ENCODE peak calls at places on chromosomes 16 and 17, in eight cellular contexts. One of them, this sample, is unnamed.

GRCh38 chr17:49388290-49388640 is 26.2 kb upstream of the ZNF652 start:
- DNase-seq in hepatocyte: no peak
- DNase-seq in DMS 273 treated with DMSO at 0.1 percent for 48 hours: no peak
- DNase-seq in PC-3: no peak
- DNase-seq in effector memory CD8-positive, alpha-beta T cell: peak; percentile 30
- DNase-seq in CD4-positive, alpha-beta memory T cell: peak; percentile 57
- DNase-seq in fibroblast of mammary gland: no peak
- DNase-seq in WTC11: no peak
- DNase-seq in this sample: peak; percentile 36

GRCh38 chr17:61338000-61338864 is 61.4 kb upstream of the TBX2 start:
- DNase-seq in hepatocyte: peak; percentile 28
- DNase-seq in DMS 273 treated with DMSO at 0.1 percent for 48 hours: no peak
- DNase-seq in PC-3: peak; percentile 99
- DNase-seq in effector memory CD8-positive, alpha-beta T cell: no peak
- DNase-seq in CD4-positive, alpha-beta memory T cell: no peak
- DNase-seq in fibroblast of mammary gland: peak; percentile 96
- DNase-seq in WTC11: no peak
- DNase-seq in this sample: no peak

GRCh38 chr16:732936-733335 is 6.0 kb downstream of the HAGHL start:
- DNase-seq in hepatocyte: no peak
- DNase-seq in DMS 273 treated with DMSO at 0.1 percent for 48 hours: no peak
- DNase-seq in PC-3: peak; percentile 50
- DNase-seq in effector memory CD8-positive, alpha-beta T cell: no peak
- DNase-seq in CD4-positive, alpha-beta memory T cell: no peak
- DNase-seq in fibroblast of mammary gland: no peak
- DNase-seq in WTC11: no peak
- DNase-seq in this sample: no peak

GRCh38 chr17:63139356-63139755 is 173.3 kb downstream of the TANC2 start:
- DNase-seq in hepatocyte: no peak
- DNase-seq in DMS 273 treated with DMSO at 0.1 percent for 48 hours: no peak
- DNase-seq in PC-3: no peak
- DNase-seq in effector memory CD8-positive, alpha-beta T cell: no peak
- DNase-seq in CD4-positive, alpha-beta memory T cell: no peak
- DNase-seq in fibroblast of mammary gland: no peak
- DNase-seq in WTC11: no peak
- DNase-seq in this sample: no peak

GRCh38 chr17:48335858-48336500 is 94.0 kb downstream of the SKAP1 start:
- DNase-seq in hepatocyte: peak; percentile 54
- DNase-seq in DMS 273 treated with DMSO at 0.1 percent for 48 hours: no peak
- DNase-seq in PC-3: peak; percentile 96
- DNase-seq in effector memory CD8-positive, alpha-beta T cell: no peak
- DNase-seq in CD4-positive, alpha-beta memory T cell: peak; percentile 65
- DNase-seq in fibroblast of mammary gland: peak; percentile 73
- DNase-seq in WTC11: no peak
- DNase-seq in this sample: peak; percentile 25

GRCh38 chr17:78111727-78112507 is 16.6 kb downstream of the TMC6 start:
- DNase-seq in hepatocyte: no peak
- DNase-seq in DMS 273 treated with DMSO at 0.1 percent for 48 hours: no peak
- DNase-seq in PC-3: no peak
- DNase-seq in effector memory CD8-positive, alpha-beta T cell: no peak
- DNase-seq in CD4-positive, alpha-beta memory T cell: no peak
- DNase-seq in fibroblast of mammary gland: no peak
- DNase-seq in WTC11: no peak
- DNase-seq in this sample: peak; percentile 33

GRCh38 chr17:82358467-82359350 is at the start of gene TEX19:
- DNase-seq in hepatocyte: no peak
- DNase-seq in DMS 273 treated with DMSO at 0.1 percent for 48 hours: no peak
- DNase-seq in PC-3: peak; percentile 35
- DNase-seq in effector memory CD8-positive, alpha-beta T cell: no peak
- DNase-seq in CD4-positive, alpha-beta memory T cell: no peak
- DNase-seq in fibroblast of mammary gland: peak; percentile 16
- DNase-seq in WTC11: no peak
- DNase-seq in this sample: no peak

GRCh38 chr16:23521037-23521743 is 10.9 kb upstream of the GGA2 start:
- DNase-seq in hepatocyte: no peak
- DNase-seq in DMS 273 treated with DMSO at 0.1 percent for 48 hours: no peak
- DNase-seq in PC-3: no peak
- DNase-seq in effector memory CD8-positive, alpha-beta T cell: no peak
- DNase-seq in CD4-positive, alpha-beta memory T cell: no peak
- DNase-seq in fibroblast of mammary gland: no peak
- DNase-seq in WTC11: no peak
- DNase-seq in this sample: no peak

GRCh38 chr17:78258323-78259229 is 27.1 kb downstream of the TMEM235 start:
- DNase-seq in hepatocyte: peak; percentile 74
- DNase-seq in DMS 273 treated with DMSO at 0.1 percent for 48 hours: no peak
- DNase-seq in PC-3: no peak
- DNase-seq in effector memory CD8-positive, alpha-beta T cell: peak; percentile 38
- DNase-seq in CD4-positive, alpha-beta memory T cell: peak; percentile 79
- DNase-seq in fibroblast of mammary gland: no peak
- DNase-seq in WTC11: no peak
- DNase-seq in this sample: no peak

GRCh38 chr17:80970044-80970761 is 21.4 kb upstream of the CHMP6 start:
- DNase-seq in hepatocyte: peak; percentile 46
- DNase-seq in DMS 273 treated with DMSO at 0.1 percent for 48 hours: no peak
- DNase-seq in PC-3: peak; percentile 57
- DNase-seq in effector memory CD8-positive, alpha-beta T cell: peak; percentile 29
- DNase-seq in CD4-positive, alpha-beta memory T cell: peak; percentile 30
- DNase-seq in fibroblast of mammary gland: no peak
- DNase-seq in WTC11: peak; percentile 58
- DNase-seq in this sample: peak; percentile 87

GRCh38 chr17:51647873-51648272 is 387.5 kb downstream of the UTP18 start:
- DNase-seq in hepatocyte: no peak
- DNase-seq in DMS 273 treated with DMSO at 0.1 percent for 48 hours: no peak
- DNase-seq in PC-3: peak; percentile 63
- DNase-seq in effector memory CD8-positive, alpha-beta T cell: no peak
- DNase-seq in CD4-positive, alpha-beta memory T cell: no peak
- DNase-seq in fibroblast of mammary gland: no peak
- DNase-seq in WTC11: no peak
- DNase-seq in this sample: no peak

GRCh38 chr16:588639-588888 is 1.3 kb upstream of the RAB40C start:
- DNase-seq in hepatocyte: peak; percentile 82
- DNase-seq in DMS 273 treated with DMSO at 0.1 percent for 48 hours: no peak
- DNase-seq in PC-3: peak; percentile 25
- DNase-seq in effector memory CD8-positive, alpha-beta T cell: peak; percentile 52
- DNase-seq in CD4-positive, alpha-beta memory T cell: peak; percentile 75
- DNase-seq in fibroblast of mammary gland: peak; percentile 72
- DNase-seq in WTC11: peak; percentile 60
- DNase-seq in this sample: no peak

GRCh38 chr17:73430848-73431247 is 119.0 kb upstream of the CDC42EP4 start:
- DNase-seq in hepatocyte: no peak
- DNase-seq in DMS 273 treated with DMSO at 0.1 percent for 48 hours: peak; percentile 57
- DNase-seq in PC-3: peak; percentile 50
- DNase-seq in effector memory CD8-positive, alpha-beta T cell: no peak
- DNase-seq in CD4-positive, alpha-beta memory T cell: no peak
- DNase-seq in fibroblast of mammary gland: peak; percentile 9
- DNase-seq in WTC11: no peak
- DNase-seq in this sample: no peak

GRCh38 chr17:44599298-44600175 is 42.3 kb downstream of the FZD2 start:
- DNase-seq in hepatocyte: peak; percentile 83
- DNase-seq in DMS 273 treated with DMSO at 0.1 percent for 48 hours: no peak
- DNase-seq in PC-3: peak; percentile 94
- DNase-seq in effector memory CD8-positive, alpha-beta T cell: no peak
- DNase-seq in CD4-positive, alpha-beta memory T cell: no peak
- DNase-seq in fibroblast of mammary gland: peak; percentile 99
- DNase-seq in WTC11: no peak
- DNase-seq in this sample: no peak

GRCh38 chr17:58447039-58447975 is 30.0 kb upstream of the RNF43 start:
- DNase-seq in hepatocyte: peak; percentile 81
- DNase-seq in DMS 273 treated with DMSO at 0.1 percent for 48 hours: peak; percentile 33
- DNase-seq in PC-3: peak; percentile 97
- DNase-seq in effector memory CD8-positive, alpha-beta T cell: peak; percentile 55
- DNase-seq in CD4-positive, alpha-beta memory T cell: peak; percentile 57
- DNase-seq in fibroblast of mammary gland: peak; percentile 81
- DNase-seq in WTC11: peak; percentile 89
- DNase-seq in this sample: peak; percentile 72

GRCh38 chr17:49545811-49546545 is 29.7 kb upstream of the NXPH3 start:
- DNase-seq in hepatocyte: no peak
- DNase-seq in DMS 273 treated with DMSO at 0.1 percent for 48 hours: peak; percentile 14
- DNase-seq in PC-3: no peak
- DNase-seq in effector memory CD8-positive, alpha-beta T cell: no peak
- DNase-seq in CD4-positive, alpha-beta memory T cell: no peak
- DNase-seq in fibroblast of mammary gland: no peak
- DNase-seq in WTC11: no peak
- DNase-seq in this sample: peak; percentile 3

GRCh38 chr17:38730526-38731379 is 612 bp downstream of the CISD3 start:
- DNase-seq in hepatocyte: peak; percentile 87
- DNase-seq in DMS 273 treated with DMSO at 0.1 percent for 48 hours: no peak
- DNase-seq in PC-3: peak; percentile 46
- DNase-seq in effector memory CD8-positive, alpha-beta T cell: no peak
- DNase-seq in CD4-positive, alpha-beta memory T cell: no peak
- DNase-seq in fibroblast of mammary gland: peak; percentile 71
- DNase-seq in WTC11: peak; percentile 47
- DNase-seq in this sample: no peak

GRCh38 chr17:39939588-39940419 is 12.3 kb downstream of the LRRC3C start:
- DNase-seq in hepatocyte: peak; percentile 68
- DNase-seq in DMS 273 treated with DMSO at 0.1 percent for 48 hours: peak; percentile 62
- DNase-seq in PC-3: peak; percentile 24
- DNase-seq in effector memory CD8-positive, alpha-beta T cell: no peak
- DNase-seq in CD4-positive, alpha-beta memory T cell: peak; percentile 81
- DNase-seq in fibroblast of mammary gland: peak; percentile 96
- DNase-seq in WTC11: no peak
- DNase-seq in this sample: peak; percentile 59

GRCh38 chr17:64777413-64778101 is 115.5 kb upstream of the SMURF2 start:
- DNase-seq in hepatocyte: no peak
- DNase-seq in DMS 273 treated with DMSO at 0.1 percent for 48 hours: peak; percentile 75
- DNase-seq in PC-3: no peak
- DNase-seq in effector memory CD8-positive, alpha-beta T cell: no peak
- DNase-seq in CD4-positive, alpha-beta memory T cell: no peak
- DNase-seq in fibroblast of mammary gland: no peak
- DNase-seq in WTC11: no peak
- DNase-seq in this sample: peak; percentile 56

GRCh38 chr17:6555331-6556120 is 829 bp downstream of the PITPNM3 start:
- DNase-seq in hepatocyte: peak; percentile 50
- DNase-seq in DMS 273 treated with DMSO at 0.1 percent for 48 hours: no peak
- DNase-seq in PC-3: peak; percentile 58
- DNase-seq in effector memory CD8-positive, alpha-beta T cell: no peak
- DNase-seq in CD4-positive, alpha-beta memory T cell: no peak
- DNase-seq in fibroblast of mammary gland: peak; percentile 48
- DNase-seq in WTC11: peak; percentile 71
- DNase-seq in this sample: peak; percentile 45

GRCh38 chr17:41787021-41787418 is 509 bp upstream of the JUP start:
- DNase-seq in hepatocyte: no peak
- DNase-seq in DMS 273 treated with DMSO at 0.1 percent for 48 hours: no peak
- DNase-seq in PC-3: no peak
- DNase-seq in effector memory CD8-positive, alpha-beta T cell: no peak
- DNase-seq in CD4-positive, alpha-beta memory T cell: no peak
- DNase-seq in fibroblast of mammary gland: no peak
- DNase-seq in WTC11: no peak
- DNase-seq in this sample: no peak

GRCh38 chr17:64282753-64283080 is 19.7 kb upstream of the TEX2 start:
- DNase-seq in hepatocyte: no peak
- DNase-seq in DMS 273 treated with DMSO at 0.1 percent for 48 hours: no peak
- DNase-seq in PC-3: peak; percentile 25
- DNase-seq in effector memory CD8-positive, alpha-beta T cell: no peak
- DNase-seq in CD4-positive, alpha-beta memory T cell: no peak
- DNase-seq in fibroblast of mammary gland: no peak
- DNase-seq in WTC11: no peak
- DNase-seq in this sample: no peak

This sample was measured in GM20000.